ENCODE peak calls at places on chromosomes 11 and 22, in ten cellular contexts. H, T, J, G, I, Q, U, B, L and C are unnamed samples.

GRCh38 chr11:87583931-87584330 is 546.2 kb downstream of the TMEM135 start:
- DNase-seq in H (no peak), T (no peak), J (no peak), G (no peak), I (no peak), Q (no peak), U (no peak), B (no peak), L (no peak), C (no peak)

GRCh38 chr22:37661160-37661924 is 2.8 kb downstream of the PDXP start:
- DNase-seq in H (no peak), T (no peak), J (peak), G (peak), I (peak), Q (peak), U (peak), B (peak), L (no peak), C (peak)

GRCh38 chr22:23509571-23510302 is 70.4 kb downstream of the IGLL1 start:
- DNase-seq in H (peak), T (peak), J (peak), G (no peak), I (peak), Q (peak), U (peak), B (no peak), L (no peak), C (peak)

GRCh38 chr11:134890446-134890845 is 478.4 kb upstream of the B3GAT1 start:
- DNase-seq in H (no peak), T (no peak), J (no peak), G (no peak), I (no peak), Q (no peak), U (no peak), B (no peak), L (no peak), C (no peak)

GRCh38 chr11:101860694-101861371 is 54.0 kb upstream of the CEP126 start:
- DNase-seq in H (no peak), T (peak), J (peak), G (peak), I (peak), Q (peak), U (peak), B (peak), L (no peak), C (peak)

GRCh38 chr11:117412653-117413275 is 85.1 kb downstream of the CEP164 start:
- DNase-seq in H (no peak), T (no peak), J (no peak), G (no peak), I (no peak), Q (no peak), U (no peak), B (no peak), L (no peak), C (no peak)

GRCh38 chr22:43592470-43592869 is 180.7 kb downstream of the MPPED1 start:
- DNase-seq in H (no peak), T (no peak), J (no peak), G (no peak), I (peak), Q (no peak), U (no peak), B (no peak), L (no peak), C (no peak)

GRCh38 chr11:12363373-12363772 is 14.0 kb upstream of the PARVA start:
- DNase-seq in H (no peak), T (no peak), J (no peak), G (no peak), I (no peak), Q (no peak), U (no peak), B (no peak), L (no peak), C (no peak)

GRCh38 chr11:19055016-19055415 is 5.5 kb downstream of the MRGPRX2 start:
- DNase-seq in H (no peak), T (no peak), J (no peak), G (no peak), I (no peak), Q (peak), U (peak), B (no peak), L (no peak), C (no peak)

GRCh38 chr22:41508770-41509170 is 35.5 kb downstream of the POLR3H start:
- DNase-seq in H (peak), T (no peak), J (no peak), G (no peak), I (no peak), Q (no peak), U (no peak), B (no peak), L (peak), C (no peak)

GRCh38 chr11:26572770-26573402 is 823 bp upstream of the MUC15 start:
- DNase-seq in H (no peak), T (no peak), J (peak), G (no peak), I (no peak), Q (no peak), U (no peak), B (no peak), L (no peak), C (no peak)

GRCh38 chr11:44727373-44728084 is 767 bp downstream of the TSPAN18 start:
- DNase-seq in H (peak), T (peak), J (peak), G (peak), I (peak), Q (peak), U (peak), B (peak), L (peak), C (peak)

GRCh38 chr11:24903555-24903954 is 406.7 kb downstream of the LUZP2 start:
- DNase-seq in H (no peak), T (no peak), J (no peak), G (no peak), I (no peak), Q (no peak), U (no peak), B (no peak), L (no peak), C (no peak)

GRCh38 chr11:95641506-95641905 is 148.1 kb downstream of the FAM76B start:
- DNase-seq in H (no peak), T (no peak), J (no peak), G (peak), I (peak), Q (no peak), U (peak), B (no peak), L (no peak), C (no peak)

GRCh38 chr11:4610258-4610935 is 2.4 kb upstream of the TRIM68 start:
- DNase-seq in H (no peak), T (no peak), J (no peak), G (no peak), I (peak), Q (no peak), U (no peak), B (peak), L (no peak), C (no peak)

GRCh38 chr11:91295591-91295990 is 929.0 kb upstream of the FAT3 start:
- DNase-seq in H (no peak), T (no peak), J (peak), G (no peak), I (no peak), Q (no peak), U (no peak), B (peak), L (no peak), C (no peak)

GRCh38 chr22:31377609-31378008 is 21.8 kb upstream of the DRG1 start:
- DNase-seq in H (no peak), T (no peak), J (no peak), G (no peak), I (peak), Q (no peak), U (no peak), B (no peak), L (no peak), C (no peak)

GRCh38 chr11:111631666-111632039 is 29.4 kb downstream of the SIK2 start:
- DNase-seq in H (no peak), T (no peak), J (peak), G (no peak), I (peak), Q (peak), U (peak), B (peak), L (no peak), C (peak)

GRCh38 chr11:61752117-61752924 is at the start of gene MYRF:
- DNase-seq in H (peak), T (no peak), J (no peak), G (peak), I (no peak), Q (no peak), U (peak), B (no peak), L (peak), C (no peak)

GRCh38 chr11:12812849-12813248 is 138.6 kb downstream of the TEAD1 start:
- DNase-seq in H (no peak), T (no peak), J (no peak), G (no peak), I (no peak), Q (no peak), U (no peak), B (no peak), L (no peak), C (no peak)

GRCh38 chr11:7514099-7514725 is 413 bp downstream of the PPFIBP2 start:
- DNase-seq in H (peak), T (no peak), J (no peak), G (peak), I (no peak), Q (no peak), U (no peak), B (no peak), L (peak), C (no peak)

GRCh38 chr11:48028909-48029685 is 48.7 kb downstream of the PTPRJ start:
- DNase-seq in H (peak), T (no peak), J (peak), G (no peak), I (peak), Q (no peak), U (no peak), B (peak), L (no peak), C (no peak)

GRCh38 chr11:17439316-17439782 is 37.3 kb downstream of the ABCC8 start:
- DNase-seq in H (no peak), T (no peak), J (peak), G (no peak), I (no peak), Q (no peak), U (no peak), B (no peak), L (no peak), C (no peak)

GRCh38 chr22:43876866-43877509 is 14.7 kb upstream of the SULT4A1 start:
- DNase-seq in H (peak), T (peak), J (no peak), G (no peak), I (no peak), Q (no peak), U (no peak), B (no peak), L (no peak), C (no peak)

GRCh38 chr11:86741489-86742435 is 58.6 kb upstream of the PRSS23 start:
- DNase-seq in H (no peak), T (no peak), J (peak), G (no peak), I (peak), Q (peak), U (peak), B (peak), L (no peak), C (peak)

GRCh38 chr11:64359712-64360402 is 895 bp downstream of the RPS6KA4 start:
- DNase-seq in H (no peak), T (peak), J (no peak), G (peak), I (no peak), Q (no peak), U (no peak), B (no peak), L (no peak), C (no peak)

GRCh38 chr11:416757-417621 is 2.2 kb upstream of the SIGIRR start:
- DNase-seq in H (peak), T (peak), J (no peak), G (peak), I (no peak), Q (no peak), U (no peak), B (no peak), L (peak), C (no peak)

GRCh38 chr11:6705905-6706535 is 22.9 kb upstream of the MRPL17 start:
- DNase-seq in H (no peak), T (no peak), J (peak), G (peak), I (peak), Q (peak), U (peak), B (peak), L (no peak), C (no peak)

GRCh38 chr11:3894128-3894731 is 38.8 kb downstream of the STIM1 start:
- DNase-seq in H (peak), T (peak), J (peak), G (peak), I (peak), Q (no peak), U (peak), B (no peak), L (peak), C (no peak)

GRCh38 chr11:99418927-99419707 is 398.4 kb downstream of the CNTN5 start:
- DNase-seq in H (no peak), T (no peak), J (peak), G (no peak), I (no peak), Q (peak), U (no peak), B (no peak), L (no peak), C (no peak)

GRCh38 chr11:870127-870413 is 27.4 kb downstream of the TSPAN4 start:
- DNase-seq in H (no peak), T (no peak), J (no peak), G (no peak), I (no peak), Q (no peak), U (no peak), B (no peak), L (no peak), C (no peak)

GRCh38 chr11:116275634-116276033 is 497.2 kb downstream of the BUD13 start:
- DNase-seq in H (no peak), T (no peak), J (no peak), G (no peak), I (no peak), Q (no peak), U (peak), B (no peak), L (no peak), C (no peak)

GRCh38 chr11:121890377-121890776 is 225.6 kb downstream of the BLID start:
- DNase-seq in H (no peak), T (no peak), J (peak), G (no peak), I (peak), Q (peak), U (peak), B (peak), L (no peak), C (peak)

GRCh38 chr11:120028181-120028935 is 109.6 kb downstream of the TRIM29 start:
- DNase-seq in H (no peak), T (no peak), J (no peak), G (no peak), I (no peak), Q (no peak), U (no peak), B (no peak), L (no peak), C (no peak)

GRCh38 chr22:48338793-48339705 is 1488.6 kb downstream of the BRD1 start:
- DNase-seq in H (peak), T (peak), J (no peak), G (no peak), I (no peak), Q (no peak), U (no peak), B (no peak), L (no peak), C (no peak)

GRCh38 chr11:100525197-100525596 is 161.9 kb upstream of the ARHGAP42 start:
- DNase-seq in H (no peak), T (no peak), J (no peak), G (no peak), I (no peak), Q (no peak), U (no peak), B (no peak), L (no peak), C (no peak)

GRCh38 chr11:100528872-100529416 is 158.1 kb upstream of the ARHGAP42 start:
- DNase-seq in H (no peak), T (no peak), J (no peak), G (no peak), I (no peak), Q (no peak), U (no peak), B (no peak), L (no peak), C (no peak)

DNA sequence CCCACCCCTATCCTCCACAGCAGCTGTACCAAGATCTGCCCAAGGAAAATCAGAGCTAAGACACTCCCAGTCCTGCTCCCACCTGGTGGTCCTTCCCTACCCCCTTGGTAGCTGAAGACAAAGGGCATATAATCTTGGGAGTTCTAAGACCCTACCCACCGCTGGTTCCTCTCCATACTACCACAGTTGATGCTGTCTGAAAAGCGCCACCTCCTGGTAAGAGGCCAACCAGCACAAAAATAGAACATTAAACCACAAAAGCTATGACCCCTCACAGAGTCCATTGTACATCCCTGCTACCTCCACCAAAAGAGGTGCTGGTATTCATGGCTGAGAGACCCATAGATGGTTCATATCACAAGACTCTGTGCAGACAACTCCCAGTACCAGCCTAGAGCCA is 161.5 kb upstream of the ARHGAP42 start:
- DNase-seq in H (no peak), T (no peak), J (peak), G (peak), I (no peak), Q (no peak), U (no peak), B (no peak), L (no peak), C (no peak)
- TF ChIP-seq CTCF in H (no peak), T (no peak), J (peak), G (peak), I (no peak), Q (no peak), U (no peak), B (no peak), L (no peak), C (no peak)

GRCh38 chr11:58926695-58927094 is 12.6 kb upstream of the GLYATL1 start:
- DNase-seq in H (no peak), T (no peak), J (peak), G (no peak), I (peak), Q (peak), U (peak), B (peak), L (no peak), C (no peak)
- H3K4me3 ChIP-seq in H (no peak), T (peak), J (no peak), G (no peak), I (no peak), Q (no peak), U (no peak), B (no peak), L (no peak), C (no peak)

GRCh38 chr22:26486394-26486793 is 2.7 kb downstream of the SRRD start:
- DNase-seq in H (no peak), T (no peak), J (no peak), G (no peak), I (no peak), Q (no peak), U (no peak), B (no peak), L (no peak), C (no peak)
- TF ChIP-seq CTCF in H (no peak), T (no peak), J (no peak), G (no peak), I (no peak), Q (no peak), U (no peak), B (no peak), L (no peak), C (no peak)

GRCh38 chr11:104876838-104877500 is 21.3 kb downstream of the CASP12 start:
- DNase-seq in H (no peak), T (no peak), J (no peak), G (no peak), I (no peak), Q (no peak), U (no peak), B (no peak), L (no peak), C (no peak)
- H3K4me3 ChIP-seq in H (no peak), T (no peak), J (no peak), G (no peak), I (no peak), Q (no peak), U (no peak), B (no peak), L (no peak), C (no peak)

GRCh38 chr11:74048993-74049392 is 40.1 kb upstream of the UCP3 start:
- DNase-seq in H (no peak), T (no peak), J (no peak), G (no peak), I (no peak), Q (no peak), U (peak), B (peak), L (no peak), C (no peak)
- TF ChIP-seq CTCF in H (no peak), T (no peak), J (no peak), G (no peak), I (no peak), Q (no peak), U (no peak), B (no peak), L (no peak), C (no peak)